ENCODE peak calls at places on chromosomes 12 and 14, in five cellular contexts. H is upper lobe of left lung, Z is A549, W is HCT116, C is IMR-90. V is an unnamed sample.

GRCh38 chr12:68868043-68868790 is 60.2 kb downstream of the MDM2 start:
- DNase-seq in H (no peak), Z (no peak), W (no peak), C (no peak), V (no peak)

GRCh38 chr12:104669057-104669770 is 212.5 kb downstream of the CHST11 start:
- DNase-seq in H (no peak), Z (no peak), W (no peak), C (no peak), V (no peak)

GRCh38 chr12:3976351-3976938 is 103.2 kb upstream of the PARP11 start:
- DNase-seq in H (no peak), Z (no peak), W (no peak), C (no peak), V (no peak)

GRCh38 chr12:116480210-116480818 is 78.9 kb upstream of the MAP1LC3B2 start:
- DNase-seq in H (no peak), Z (no peak), W (no peak), C (no peak), V (no peak)

GRCh38 chr14:19823765-19824164 is 20.2 kb downstream of the OR4N2 start:
- DNase-seq in H (no peak), Z (no peak), W (no peak), C (no peak), V (no peak)

GRCh38 chr14:75295061-75295461 is 16.4 kb downstream of the FOS start:
- DNase-seq in H (peak; percentile 91), Z (peak; percentile 81), W (no peak), C (peak; percentile 78), V (peak; percentile 66)

GRCh38 chr12:54563787-54564186 is 14.4 kb downstream of the PDE1B start:
- DNase-seq in H (no peak), Z (no peak), W (no peak), C (no peak), V (no peak)

GRCh38 chr12:65619018-65619417 is 205.3 kb upstream of the HMGA2 start:
- DNase-seq in H (no peak), Z (no peak), W (no peak), C (no peak), V (no peak)

GRCh38 chr12:52692253-52692652 is 11.1 kb downstream of the KRT77 start:
- DNase-seq in H (peak; percentile 42), Z (no peak), W (no peak), C (no peak), V (no peak)

GRCh38 chr12:52564582-52564981 is 9.1 kb downstream of the KRT74 start:
- DNase-seq in H (no peak), Z (no peak), W (no peak), C (no peak), V (no peak)

GRCh38 chr12:113314121-113314529 is 20.8 kb downstream of the SLC8B1 start:
- DNase-seq in H (no peak), Z (no peak), W (no peak), C (peak; percentile 38), V (no peak)

GRCh38 chr12:70919597-70920035 is 922 bp downstream of the PTPRR start:
- DNase-seq in H (no peak), Z (no peak), W (no peak), C (no peak), V (no peak)

GRCh38 chr14:43647302-43647701 is 859.8 kb downstream of the FSCB start:
- DNase-seq in H (peak; percentile 20), Z (no peak), W (no peak), C (no peak), V (no peak)

GRCh38 chr12:22459872-22460490 is 84.4 kb downstream of the C2CD5 start:
- DNase-seq in H (no peak), Z (peak; percentile 23), W (peak; percentile 26), C (peak; percentile 54), V (no peak)

GRCh38 chr14:80940146-80940545 is 1.4 kb downstream of the CEP128 start:
- DNase-seq in H (no peak), Z (no peak), W (no peak), C (no peak), V (no peak)

GRCh38 chr14:80946187-80946586 is 4.6 kb upstream of the CEP128 start:
- DNase-seq in H (no peak), Z (no peak), W (no peak), C (peak; percentile 52), V (no peak)

GRCh38 chr14:80942158-80942738 is 710 bp upstream of the CEP128 start:
- DNase-seq in H (no peak), Z (no peak), W (no peak), C (no peak), V (no peak)

GRCh38 chr14:80944861-80945617 is 3.5 kb upstream of the CEP128 start:
- DNase-seq in H (no peak), Z (no peak), W (no peak), C (no peak), V (no peak)

DNA sequence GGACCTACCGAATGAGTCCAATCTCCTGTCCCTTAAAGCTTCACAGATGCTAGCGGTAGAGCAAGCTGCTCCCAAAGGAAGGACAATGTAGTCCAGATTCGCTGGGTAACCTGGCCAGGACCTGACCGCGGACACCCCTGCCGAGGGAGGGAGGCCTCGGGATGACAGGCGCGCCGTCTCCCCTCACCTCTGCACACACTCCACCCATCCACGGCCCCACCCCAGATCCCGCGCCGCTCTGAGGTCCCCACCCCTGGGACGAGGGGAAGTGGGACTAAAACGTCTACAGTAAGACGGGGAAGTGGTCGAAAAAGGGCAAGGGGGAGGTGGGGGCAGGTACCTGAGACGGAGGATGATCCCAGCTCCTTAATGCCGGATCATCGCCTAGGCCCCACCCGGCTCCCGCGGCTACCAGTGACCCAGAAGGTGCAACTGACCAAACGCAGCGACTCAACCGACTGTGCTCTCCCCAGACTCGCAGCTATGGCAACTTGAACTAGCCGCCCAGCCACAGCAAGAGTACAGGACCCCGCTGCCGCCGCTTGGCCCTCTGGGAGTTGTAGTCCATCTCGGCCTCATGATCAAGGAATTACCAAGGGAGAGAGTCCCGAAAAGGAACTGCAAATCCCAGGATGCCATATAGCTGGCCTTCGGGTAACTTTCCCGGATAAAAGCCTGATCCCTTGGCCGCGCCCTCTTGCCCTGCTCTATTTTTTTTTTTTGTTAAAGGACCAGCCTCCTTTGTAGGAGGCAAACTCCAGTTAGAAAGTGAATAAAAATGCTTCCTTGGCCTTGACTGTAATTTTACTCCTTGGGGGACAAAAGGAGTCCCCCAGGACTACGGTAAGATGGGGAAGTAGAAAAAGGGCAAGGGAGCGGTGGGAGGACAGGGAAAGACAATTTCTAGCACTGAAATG is at the start of gene CEP128:
- DNase-seq in H (peak; percentile 93), Z (peak; percentile 77), W (peak; percentile 97), C (peak; percentile 98), V (peak; percentile 94)
- TF ChIP-seq POLR2A in H (no peak), Z (peak; percentile 49), W (peak; percentile 51), C (no peak), V (no peak)

GRCh38 chr14:72845196-72845595 is 48.7 kb downstream of the DPF3 start:
- DNase-seq in H (no peak), Z (no peak), W (no peak), C (no peak), V (no peak)
- TF ChIP-seq POLR2A in H (no peak), Z (no peak), W (no peak), C (no peak), V (no peak)

GRCh38 chr12:48934312-48934706 is 9.0 kb upstream of the FKBP11 start:
- DNase-seq in H (no peak), Z (no peak), W (no peak), C (no peak), V (no peak)

GRCh38 chr12:48929551-48929950 is 4.3 kb upstream of the FKBP11 start:
- DNase-seq in H (no peak), Z (no peak), W (no peak), C (peak; percentile 59), V (no peak)

GRCh38 chr12:48930475-48930874 is 5.2 kb upstream of the FKBP11 start:
- DNase-seq in H (no peak), Z (no peak), W (no peak), C (no peak), V (no peak)

GRCh38 chr12:48933664-48934311 is 8.5 kb upstream of the FKBP11 start:
- DNase-seq in H (no peak), Z (no peak), W (no peak), C (no peak), V (no peak)

GRCh38 chr12:48932878-48933277 is 7.6 kb upstream of the FKBP11 start:
- DNase-seq in H (no peak), Z (no peak), W (no peak), C (no peak), V (no peak)
- TF ChIP-seq POLR2A in H (no peak), Z (no peak), W (no peak), C (no peak), V (no peak)

DNA sequence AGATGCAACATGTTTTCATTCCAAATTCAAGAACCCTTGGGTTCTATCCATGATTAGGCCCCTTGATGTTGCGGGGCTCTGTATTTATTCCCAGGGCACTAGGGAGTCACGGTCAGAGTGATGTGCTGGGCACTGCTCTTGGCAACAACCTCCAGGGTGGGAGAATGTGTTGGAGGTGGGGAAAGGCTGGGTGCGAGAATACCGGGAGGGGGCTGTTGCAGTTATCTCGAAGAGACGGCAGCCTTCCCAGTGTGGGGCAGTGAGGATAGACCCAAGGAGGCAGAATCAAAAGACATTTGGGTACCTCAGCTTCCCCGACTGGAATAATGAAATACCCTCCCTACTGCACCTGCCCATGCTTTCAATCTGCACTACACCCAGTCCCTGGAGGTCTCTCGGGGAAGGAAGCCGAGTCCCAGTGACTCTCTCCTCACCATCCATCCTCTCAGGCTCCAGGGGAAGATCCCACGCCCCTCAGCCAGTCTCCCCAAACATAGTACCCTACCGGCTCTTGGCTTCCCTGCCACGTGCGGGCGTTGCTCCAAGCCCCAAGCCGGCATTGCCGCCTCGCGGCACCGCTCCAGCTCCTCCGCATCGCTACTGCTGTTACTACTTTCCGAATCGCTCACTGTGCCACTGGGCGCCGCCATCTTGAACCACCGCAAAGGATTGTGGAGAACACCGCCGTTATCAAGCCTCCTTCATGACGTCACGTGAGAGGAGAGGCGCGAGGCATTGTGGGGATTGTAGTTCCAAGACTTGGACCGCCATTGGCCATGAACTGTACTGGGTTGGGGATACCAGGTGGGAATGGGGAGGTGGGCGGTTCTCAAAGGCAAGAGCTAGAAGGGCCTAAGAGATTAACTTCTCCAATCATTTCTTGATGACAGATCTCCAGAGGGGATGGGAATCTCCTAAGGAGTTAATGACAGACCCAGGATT is at the start of gene C12orf43:
- DNase-seq in H (peak; percentile 90), Z (peak; percentile 94), W (peak; percentile 84), C (peak; percentile 87), V (peak; percentile 93)
- TF ChIP-seq POLR2A in H (no peak), Z (peak; percentile 76), W (peak; percentile 49), C (peak; percentile 65), V (peak; percentile 57)

GRCh38 chr14:23409966-23410635 is 2.0 kb upstream of the MYH6 start:
- DNase-seq in H (no peak), Z (no peak), W (no peak), C (no peak), V (no peak)
- TF ChIP-seq POLR2A in H (no peak), Z (no peak), W (no peak), C (no peak), V (no peak)

GRCh38 chr14:91509878-91510170 is 286 bp downstream of the PPP4R3A start:
- DNase-seq in H (no peak), Z (no peak), W (no peak), C (no peak), V (no peak)

GRCh38 chr14:91511014-91511466 is 930 bp upstream of the PPP4R3A start:
- DNase-seq in H (no peak), Z (peak; percentile 28), W (peak; percentile 15), C (peak; percentile 23), V (no peak)

GRCh38 chr14:91509083-91509877 is 830 bp downstream of the PPP4R3A start:
- DNase-seq in H (no peak), Z (peak; percentile 27), W (no peak), C (no peak), V (peak; percentile 83)

GRCh38 chr14:91508105-91508504 is 2.0 kb downstream of the PPP4R3A start:
- DNase-seq in H (no peak), Z (no peak), W (no peak), C (no peak), V (no peak)

GRCh38 chr14:91510171-91511013 is at the start of gene PPP4R3A:
- DNase-seq in H (peak; percentile 98), Z (peak; percentile 92), W (peak; percentile 90), C (peak; percentile 98), V (peak; percentile 96)
- TF ChIP-seq POLR2A in H (no peak), Z (peak; percentile 77), W (peak; percentile 48), C (peak; percentile 94), V (peak; percentile 93)